ENCODE peak calls at places on chromosomes 5 and 9, in four cellular contexts. L, I, V and B are unnamed samples. For H3K27me3, the result is how much of the 10 kb centered on the place peaks cover.

GRCh38 chr9:131731237-131731995 is 8.5 kb downstream of the RAPGEF1 start:
- DNase-seq in L (no peak), V (peak), I (no peak), B (no peak)

GRCh38 chr9:137626448-137626847 is 7.6 kb downstream of the EHMT1 start:
- DNase-seq in V (no peak), L (no peak), I (no peak), B (no peak)

GRCh38 chr5:151082976-151083651 is 2.3 kb upstream of the TNIP1 start:
- DNase-seq in L (no peak), V (no peak), I (no peak), B (no peak)

GRCh38 chr9:34085581-34086500 is 37.2 kb upstream of the UBAP2 start:
- DNase-seq in V (no peak), L (no peak), I (no peak), B (no peak)

GRCh38 chr5:128395073-128395472 is 143.0 kb downstream of the FBN2 start:
- DNase-seq in V (no peak), L (no peak), I (no peak), B (no peak)

GRCh38 chr5:32625106-32625505 is 39.7 kb downstream of the SUB1 start:
- DNase-seq in V (no peak), I (no peak), L (no peak), B (no peak)

GRCh38 chr5:54520940-54521339 is 3.4 kb downstream of the SNX18 start:
- DNase-seq in I (no peak), L (no peak), V (no peak), B (no peak)

GRCh38 chr5:150066901-150067396 is 19.4 kb downstream of the CSF1R start:
- DNase-seq in I (no peak), L (no peak), V (no peak), B (no peak)

GRCh38 chr9:81599837-81600236 is 89.5 kb downstream of the TLE1 start:
- DNase-seq in V (no peak), I (no peak), L (no peak), B (no peak)

GRCh38 chr9:93183663-93184438 is at the start of gene WNK2:
- DNase-seq in V (no peak), I (no peak), L (peak), B (peak)

GRCh38 chr5:147461915-147462314 is 48.0 kb downstream of the DPYSL3 start:
- DNase-seq in I (no peak), V (no peak), L (no peak), B (no peak)

GRCh38 chr9:112605518-112605917 is 112.4 kb downstream of the INIP start:
- DNase-seq in V (no peak), L (no peak), I (peak), B (no peak)

GRCh38 chr5:43997647-43998251 is 391.5 kb downstream of the FGF10 start:
- DNase-seq in I (no peak), V (peak), L (no peak), B (no peak)

GRCh38 chr5:94698189-94698588 is 79.7 kb downstream of the SLF1 start:
- DNase-seq in L (no peak), I (no peak), V (no peak), B (no peak)

GRCh38 chr5:94461131-94461530 is 157.3 kb downstream of the KIAA0825 start:
- DNase-seq in I (no peak), L (no peak), V (no peak), B (no peak)

GRCh38 chr9:123871781-123872180 is 58.1 kb downstream of the DENND1A start:
- DNase-seq in V (no peak), L (no peak), I (no peak), B (no peak)

GRCh38 chr5:39376293-39376714 is 12.0 kb upstream of the C9 start:
- DNase-seq in V (peak), I (no peak), L (peak), B (peak)

GRCh38 chr5:139294372-139295165 is 1.0 kb downstream of the MATR3 start:
- DNase-seq in V (peak), I (no peak), L (peak), B (peak)

GRCh38 chr9:69293186-69293585 is 31.8 kb upstream of the ENTREP1 start:
- DNase-seq in V (no peak), I (no peak), L (no peak), B (no peak)

GRCh38 chr9:130689937-130690700 is 3.5 kb upstream of the EXOSC2 start:
- DNase-seq in V (peak), L (peak), I (peak), B (peak)

GRCh38 chr5:138752341-138752950 is 779 bp upstream of the CTNNA1 start:
- DNase-seq in I (no peak), V (peak), L (no peak), B (peak)

GRCh38 chr9:90600029-90600428 is 42.6 kb downstream of the DIRAS2 start:
- DNase-seq in I (no peak), V (no peak), L (no peak), B (no peak)

GRCh38 chr9:134546231-134546731 is 95.3 kb upstream of the COL5A1 start:
- DNase-seq in V (no peak), I (no peak), L (no peak), B (no peak)

GRCh38 chr5:172959824-172960799 is 888 bp downstream of the RPL26L1 start:
- DNase-seq in I (no peak), L (no peak), V (no peak), B (no peak)

GRCh38 chr5:34838785-34839714 is at the start of gene TTC23L:
- DNase-seq in L (peak), I (peak), V (peak), B (peak)

GRCh38 chr5:55385227-55385626 is 77.4 kb downstream of the MTREX start:
- DNase-seq in I (no peak), L (no peak), V (no peak), B (no peak)

GRCh38 chr9:96217756-96218693 is 84.0 kb downstream of the HSD17B3 start:
- DNase-seq in I (no peak), L (peak), V (peak), B (peak)

GRCh38 chr9:97983524-97984187 is 515 bp downstream of the ANP32B start:
- DNase-seq in V (no peak), I (no peak), L (peak), B (peak)

DNA sequence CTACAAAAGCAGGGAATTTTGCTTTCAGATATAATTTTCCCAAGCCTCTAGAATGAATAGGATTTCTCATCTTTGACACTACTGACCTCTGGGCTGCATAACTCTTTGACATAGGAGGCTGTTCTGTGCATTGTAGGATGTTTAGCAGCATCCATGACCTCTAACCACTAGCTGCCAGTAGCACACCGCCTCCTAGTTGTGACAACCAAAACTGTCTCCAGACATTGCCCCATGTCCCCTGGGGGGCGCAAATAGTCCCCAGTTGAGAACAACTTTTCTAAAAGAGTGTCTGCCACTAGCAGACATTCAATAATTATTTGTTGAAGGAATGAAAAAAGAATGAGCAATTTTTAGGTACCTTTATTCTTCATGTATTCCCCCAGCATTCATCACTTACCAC is 51.8 kb downstream of the POU4F3 start:
- DNase-seq in I (no peak), L (no peak), V (peak), B (no peak)
- TF ChIP-seq NFIC in I (no peak), L (no peak), V (no peak), B (no peak)

GRCh38 chr9:126528967-126529366 is 84.8 kb upstream of the LMX1B start:
- DNase-seq in I (no peak), V (no peak), L (peak), B (no peak)

GRCh38 chr9:126524353-126525077 is 89.2 kb upstream of the LMX1B start:
- DNase-seq in L (no peak), I (no peak), V (no peak), B (no peak)

GRCh38 chr9:126526218-126527108 is 87.3 kb upstream of the LMX1B start:
- DNase-seq in V (no peak), L (peak), I (no peak), B (no peak)

GRCh38 chr9:126528111-126528510 is 85.6 kb upstream of the LMX1B start:
- DNase-seq in I (no peak), L (no peak), V (peak), B (no peak)

GRCh38 chr9:126527109-126527825 is 86.5 kb upstream of the LMX1B start:
- DNase-seq in I (no peak), L (peak), V (peak), B (no peak)
- H3K27me3 ChIP-seq in I (under half), L (under half), V (under half), B (under half)

GRCh38 chr5:122352331-122352730 is 40.3 kb downstream of the SNCAIP start:
- DNase-seq in I (no peak), V (no peak), L (no peak), B (no peak)
- TF ChIP-seq NFIC in I (no peak), V (no peak), L (no peak), B (no peak)

DNA sequence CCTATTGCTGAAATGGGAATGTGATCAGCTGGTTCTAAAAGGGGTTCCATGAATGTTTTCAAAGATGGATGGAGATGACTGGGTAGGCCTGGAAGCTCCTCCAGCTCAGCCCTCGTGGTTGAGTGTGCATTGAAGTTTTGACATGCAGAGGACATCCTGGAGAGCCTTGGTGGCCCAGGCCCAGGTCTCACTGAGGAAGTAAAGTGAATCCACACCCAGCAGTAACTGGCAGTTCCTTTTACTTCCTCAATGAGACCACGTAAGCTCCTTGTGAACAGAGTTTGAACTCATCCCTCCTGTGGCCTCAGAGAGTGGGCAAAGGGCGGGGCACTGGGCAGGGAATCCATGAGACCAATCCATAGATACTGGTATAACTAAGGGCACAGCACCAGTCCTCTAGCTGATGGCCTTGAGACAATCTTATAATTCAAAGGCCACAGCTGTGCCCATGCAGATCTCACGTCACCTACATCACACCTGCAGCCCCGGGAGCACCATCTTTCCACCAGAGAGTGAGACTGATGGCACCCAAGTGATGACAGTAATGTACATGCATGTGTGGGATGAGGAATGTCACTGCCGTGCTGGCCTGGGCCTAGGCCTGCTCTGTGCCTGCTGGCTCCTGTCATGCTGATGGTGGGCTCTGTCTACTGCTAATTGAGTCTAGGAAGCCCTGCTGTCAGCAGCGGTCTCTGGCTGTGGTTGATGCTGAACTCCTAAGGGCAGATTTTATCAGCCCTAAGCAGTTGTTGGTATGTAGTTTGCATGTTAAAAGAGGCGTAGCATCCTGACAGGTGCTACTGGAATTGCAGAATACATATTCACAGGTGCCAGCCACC is 257.8 kb downstream of the FSTL4 start:
- DNase-seq in V (no peak), I (no peak), L (peak), B (no peak)
- H3K27me3 ChIP-seq in V (under half), I (under half), L (under half), B (under half)

DNA sequence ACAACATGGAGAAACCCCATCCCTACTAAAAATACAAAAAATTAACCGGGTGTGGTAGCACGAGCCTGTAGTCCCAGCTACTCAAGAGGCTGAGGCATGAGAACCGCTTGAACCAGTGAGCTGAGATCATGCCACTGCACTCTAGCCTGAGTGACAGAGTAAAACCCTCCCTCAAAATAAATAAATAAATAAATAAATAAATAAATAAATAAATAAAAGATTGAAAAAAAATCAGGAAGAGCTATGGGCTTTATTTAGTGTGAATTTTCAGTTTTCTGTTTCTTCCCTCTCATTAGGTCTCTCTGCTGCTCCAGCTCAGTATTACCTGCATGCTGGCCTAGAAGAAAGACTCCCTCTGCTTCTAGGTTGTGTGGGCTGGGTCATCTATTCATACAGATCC is 47.8 kb upstream of the TRMT10B start:
- DNase-seq in L (no peak), V (no peak), I (no peak), B (no peak)
- TF ChIP-seq NFIC in L (no peak), V (no peak), I (no peak), B (no peak)

DNA sequence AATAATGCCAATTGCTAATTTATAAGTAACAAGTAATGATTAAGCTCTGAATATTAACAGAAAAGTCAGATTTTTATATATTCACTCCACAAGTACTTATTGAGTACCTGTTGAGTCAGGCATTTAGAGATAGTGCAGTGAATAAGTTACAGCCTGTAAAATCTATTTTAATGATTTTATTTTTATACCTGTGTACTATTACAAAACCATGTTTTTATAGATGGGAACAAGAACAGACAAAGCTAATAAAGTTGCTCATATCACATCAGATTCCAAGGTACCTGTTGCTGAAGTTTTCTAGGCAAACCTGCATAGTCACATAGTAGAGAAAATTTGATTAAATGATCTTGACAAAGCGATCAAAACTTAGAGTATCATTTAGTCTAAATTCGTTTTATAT is 623.7 kb downstream of the EFNA5 start:
- DNase-seq in V (no peak), I (no peak), L (no peak), B (no peak)
- H3K27me3 ChIP-seq in V (under half), I (under half), L (under half), B (under half)

DNA sequence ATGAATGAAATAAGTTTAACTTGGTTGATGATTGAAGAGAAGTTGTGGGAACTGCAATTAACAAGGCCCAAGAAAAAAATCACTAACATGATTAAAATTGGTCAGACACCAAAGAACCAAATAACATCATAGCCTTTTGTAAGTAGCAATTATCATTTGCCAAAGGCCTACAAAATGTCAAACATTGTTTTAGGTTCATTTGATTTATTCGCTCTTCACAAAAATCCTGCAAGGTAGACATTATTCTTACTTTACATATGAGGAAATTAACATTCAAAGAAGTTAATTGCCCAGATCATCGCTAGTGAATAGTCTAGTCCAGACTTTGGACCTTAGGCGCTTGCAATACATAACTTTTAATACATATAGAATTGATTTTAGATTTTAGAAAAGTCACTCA is 2.6 kb downstream of the POLK start:
- DNase-seq in V (no peak), L (no peak), I (no peak), B (no peak)
- TF ChIP-seq NFIC in V (no peak), L (no peak), I (no peak), B (no peak)

DNA sequence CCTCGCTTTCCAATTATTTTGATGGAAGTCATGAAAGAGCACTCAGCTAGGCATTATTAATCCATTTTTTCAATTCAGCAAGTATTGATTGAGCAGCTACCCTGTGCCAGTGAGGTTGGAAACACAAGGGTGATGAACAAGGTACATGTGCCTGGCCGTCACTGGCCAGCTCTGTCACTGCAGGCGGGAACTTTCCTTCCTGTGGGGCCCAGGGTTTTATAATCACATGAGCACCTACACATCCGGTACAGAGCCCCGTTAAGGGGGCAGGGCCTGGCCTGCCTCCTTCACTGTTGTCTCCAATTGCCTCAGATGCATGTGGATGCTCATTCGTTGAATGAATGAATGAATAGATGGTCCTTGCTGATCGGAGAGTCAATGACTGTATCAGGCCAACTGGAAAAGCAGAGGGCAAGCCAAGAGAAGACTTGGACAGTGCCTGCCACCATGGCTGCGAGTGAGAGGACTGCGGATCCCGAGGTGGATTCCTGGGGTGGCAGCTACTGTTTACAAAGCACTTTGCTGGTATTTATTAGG is 55.9 kb upstream of the KCNMB1 start:
- DNase-seq in L (no peak), I (no peak), V (no peak), B (no peak)
- H3K27me3 ChIP-seq in L (under half), I (under half), V (under half), B (under half)